ENCODE peak calls at places on chromosomes 3 and 15, in ten cellular contexts. N, Y, S, Z, H, Q, X, J, R and C are unnamed samples. For H3K36me3, the result is how much of the 10 kb centered on the place peaks cover.

GRCh38 chr3:23966308-23966707 is 21.2 kb downstream of the NR1D2 start:
- DNase-seq in X (no peak), N (no peak), R (no peak), Q (no peak), H (no peak), Z (no peak), S (peak), Y (no peak), J (no peak), C (no peak)

GRCh38 chr3:122961146-122961545 is 66.4 kb downstream of the SEMA5B start:
- DNase-seq in Q (no peak), H (peak), X (no peak), J (no peak), Z (no peak), R (no peak), N (no peak), Y (no peak), S (no peak), C (no peak)

GRCh38 chr3:172203522-172204258 is 164.3 kb downstream of the FNDC3B start:
- DNase-seq in Q (no peak), Z (no peak), S (no peak), R (peak), Y (peak), J (no peak), H (no peak), N (no peak), X (peak), C (peak)

GRCh38 chr3:13452490-13453335 is 27.4 kb upstream of the HDAC11 start:
- DNase-seq in Q (peak), S (peak), J (no peak), X (peak), Z (peak), N (peak), Y (peak), R (peak), H (peak), C (peak)

GRCh38 chr3:152961323-152961722 is 126.4 kb downstream of the P2RY1 start:
- DNase-seq in R (peak), J (no peak), S (peak), Q (no peak), Y (no peak), N (no peak), H (no peak), X (peak), Z (no peak), C (peak)

GRCh38 chr3:116188231-116188785 is 257.0 kb downstream of the LSAMP start:
- DNase-seq in N (no peak), H (no peak), J (no peak), R (no peak), Z (no peak), Q (no peak), X (no peak), S (no peak), Y (no peak), C (no peak)

GRCh38 chr3:56702487-56703315 is 19.6 kb upstream of the TASOR start:
- DNase-seq in S (peak), X (peak), Z (no peak), Y (peak), R (peak), H (peak), J (no peak), Q (no peak), N (peak), C (peak)

GRCh38 chr3:168865022-168865551 is 769.4 kb upstream of the GOLIM4 start:
- DNase-seq in Q (no peak), R (no peak), X (no peak), Y (peak), Z (no peak), N (peak), J (no peak), S (peak), H (no peak), C (no peak)

GRCh38 chr3:8645717-8646116 is 1.1 kb upstream of the SSUH2 start:
- DNase-seq in X (no peak), H (no peak), S (no peak), N (no peak), Q (no peak), Z (no peak), R (no peak), J (no peak), Y (no peak), C (no peak)

GRCh38 chr15:64892850-64893403 is 18.8 kb upstream of the ANKDD1A start:
- DNase-seq in Z (no peak), X (no peak), R (no peak), S (no peak), Y (no peak), N (no peak), H (no peak), J (no peak), Q (no peak), C (no peak)

GRCh38 chr3:149160754-149161289 is 31.4 kb downstream of the HPS3 start:
- DNase-seq in Y (no peak), H (no peak), R (no peak), X (no peak), Q (no peak), Z (no peak), J (no peak), S (no peak), N (no peak), C (no peak)

GRCh38 chr3:179853176-179853575 is 183.6 kb downstream of the PEX5L start:
- DNase-seq in X (no peak), Y (no peak), S (no peak), N (no peak), R (no peak), H (no peak), Q (peak), Z (peak), J (no peak), C (no peak)

GRCh38 chr15:71237456-71238188 is 122.4 kb downstream of the THSD4 start:
- DNase-seq in H (peak), N (peak), R (peak), X (no peak), J (no peak), Y (no peak), Q (peak), Z (peak), S (peak), C (no peak)

GRCh38 chr3:67605377-67605776 is 49.0 kb downstream of the SUCLG2 start:
- DNase-seq in J (no peak), Z (no peak), X (no peak), N (no peak), R (no peak), H (no peak), Y (no peak), Q (no peak), S (peak), C (no peak)

GRCh38 chr15:58080398-58080797 is 14.9 kb upstream of the ALDH1A2 start:
- DNase-seq in Z (no peak), X (no peak), N (no peak), H (no peak), Q (no peak), J (no peak), S (no peak), Y (no peak), R (no peak), C (no peak)

GRCh38 chr3:187400756-187401155 is 32.6 kb downstream of the RTP4 start:
- DNase-seq in N (no peak), X (no peak), J (no peak), H (no peak), Y (no peak), Z (no peak), Q (no peak), R (no peak), S (no peak), C (no peak)

GRCh38 chr3:30370681-30371271 is 235.6 kb upstream of the TGFBR2 start:
- DNase-seq in H (no peak), N (no peak), S (peak), X (no peak), Y (no peak), Q (no peak), R (peak), Z (no peak), J (no peak), C (no peak)

GRCh38 chr15:22892333-22892732 is 53.9 kb downstream of the NIPA2 start:
- DNase-seq in H (no peak), Y (no peak), R (no peak), X (no peak), Q (no peak), N (no peak), J (no peak), Z (no peak), S (no peak), C (no peak)

GRCh38 chr3:24674261-24674660 is 179.6 kb upstream of the THRB start:
- DNase-seq in J (no peak), Q (no peak), Z (no peak), H (no peak), R (no peak), S (no peak), X (no peak), N (peak), Y (no peak), C (no peak)

GRCh38 chr3:197356275-197356674 is 57.9 kb upstream of the DLG1 start:
- DNase-seq in N (no peak), X (no peak), S (no peak), H (peak), J (no peak), Y (no peak), R (no peak), Z (peak), Q (no peak), C (peak)

GRCh38 chr15:59741274-59741906 is 52.3 kb upstream of the BNIP2 start:
- DNase-seq in Q (no peak), Z (no peak), N (peak), J (no peak), H (no peak), Y (no peak), S (no peak), X (no peak), R (peak), C (peak)

GRCh38 chr3:102259636-102260035 is 175.2 kb upstream of the ZPLD1 start:
- DNase-seq in H (no peak), N (no peak), R (no peak), Z (no peak), Y (no peak), J (no peak), X (no peak), S (no peak), Q (no peak), C (no peak)

GRCh38 chr15:43771816-43772215 is 5.0 kb downstream of the ELL3 start:
- DNase-seq in Q (no peak), H (no peak), X (no peak), J (no peak), S (no peak), N (no peak), Y (no peak), Z (no peak), R (no peak), C (no peak)

GRCh38 chr3:126369490-126369889 is 12.3 kb upstream of the KLF15 start:
- DNase-seq in Z (no peak), N (no peak), H (no peak), Q (no peak), Y (no peak), J (peak), S (no peak), X (no peak), R (no peak), C (no peak)
- H3K36me3 ChIP-seq in Z (under half), N (under half), H (under half), Q (under half), Y (under half), J (under half), S (under half), X (under half), R (under half), C (under half)

GRCh38 chr3:37766220-37766605 is 95.5 kb upstream of the CTDSPL start:
- DNase-seq in H (no peak), Z (no peak), J (no peak), X (no peak), R (no peak), Y (no peak), Q (no peak), N (no peak), S (no peak), C (no peak)
- H3K4me3 ChIP-seq in H (no peak), Z (no peak), J (no peak), X (no peak), R (no peak), Y (no peak), Q (no peak), N (no peak), S (no peak), C (no peak)

GRCh38 chr3:66220066-66220465 is 735 bp upstream of the SLC25A26 start:
- DNase-seq in N (no peak), S (peak), J (no peak), R (no peak), Y (no peak), H (no peak), Q (no peak), Z (no peak), X (no peak), C (no peak)

GRCh38 chr3:66224220-66224619 is 3.4 kb downstream of the SLC25A26 start:
- DNase-seq in R (no peak), X (no peak), Z (no peak), S (no peak), Q (no peak), Y (no peak), H (no peak), J (no peak), N (no peak), C (no peak)

GRCh38 chr3:66215106-66215505 is 5.7 kb upstream of the SLC25A26 start:
- DNase-seq in N (no peak), Y (no peak), X (no peak), H (no peak), R (peak), Q (no peak), S (no peak), J (no peak), Z (no peak), C (no peak)

DNA sequence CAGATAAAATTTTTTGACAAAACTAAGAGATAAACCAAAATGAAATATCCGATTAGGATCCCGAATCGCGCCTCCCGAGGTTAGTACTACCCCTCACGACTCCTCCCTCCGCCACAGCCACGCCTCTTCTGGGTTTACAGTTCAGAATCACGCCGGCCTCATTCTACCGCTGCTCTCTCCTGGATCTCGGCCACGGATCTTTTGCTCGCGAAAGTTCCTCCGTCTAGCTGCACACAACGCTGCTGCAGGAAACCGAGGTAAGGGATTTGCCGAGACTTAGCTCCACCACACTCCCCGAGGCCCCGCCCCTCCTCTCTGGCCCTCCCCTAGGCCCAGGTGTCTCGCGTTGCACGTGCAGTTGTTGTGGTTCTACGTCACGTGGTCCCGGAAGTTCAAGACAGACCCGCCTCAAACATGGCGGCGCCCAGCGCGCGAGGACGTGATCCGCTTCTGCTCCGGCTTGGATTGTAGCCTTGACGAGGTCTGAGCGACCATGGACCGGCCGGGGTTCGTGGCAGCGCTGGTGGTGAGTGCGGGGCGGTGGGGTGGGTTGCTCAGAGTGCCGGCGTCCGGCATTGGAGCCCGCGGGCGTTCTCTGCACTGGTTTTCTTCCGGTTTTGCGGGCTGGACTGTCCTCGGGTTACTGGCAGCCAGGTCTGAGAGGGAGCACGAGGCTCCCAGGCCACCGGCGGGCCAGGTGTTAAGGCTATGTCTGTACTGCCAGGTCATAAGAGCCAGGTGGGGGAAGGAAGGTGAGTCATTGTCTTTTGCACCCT is at the start of gene SLC25A26:
- DNase-seq in Y (peak), Z (peak), X (peak), H (peak), R (peak), N (peak), S (peak), Q (peak), J (peak), C (peak)
- TF ChIP-seq POLR2A in Y (peak), Z (no peak), X (peak), H (peak), R (peak), N (peak), S (no peak), Q (no peak), J (peak), C (peak)

GRCh38 chr15:50501815-50502214 is 44.7 kb downstream of the USP50 start:
- DNase-seq in S (no peak), J (no peak), Z (no peak), R (no peak), N (no peak), X (no peak), H (no peak), Q (no peak), Y (no peak), C (no peak)
- H3K36me3 ChIP-seq in S (under half), J (under half), Z (half or more), R (under half), N (under half), X (under half), H (under half), Q (under half), Y (under half), C (under half)

GRCh38 chr15:88166330-88166993 is 90.1 kb downstream of the NTRK3 start:
- DNase-seq in Z (no peak), S (no peak), X (no peak), R (peak), Q (no peak), Y (no peak), H (no peak), J (no peak), N (peak), C (no peak)
- H3K4me3 ChIP-seq in Z (no peak), S (no peak), X (no peak), R (no peak), Q (no peak), Y (no peak), H (no peak), J (no peak), N (no peak), C (no peak)

GRCh38 chr3:50302095-50303037 is 1.0 kb downstream of the HYAL1 start:
- DNase-seq in Y (no peak), N (peak), J (no peak), Z (peak), S (no peak), H (no peak), R (no peak), Q (no peak), X (no peak), C (no peak)

GRCh38 chr3:50300681-50301254 is 1.6 kb upstream of the HYAL3 start:
- DNase-seq in J (no peak), Q (no peak), X (no peak), Y (no peak), N (no peak), S (no peak), Z (no peak), H (no peak), R (no peak), C (no peak)

GRCh38 chr3:50299929-50300680 is 900 bp upstream of the HYAL3 start:
- DNase-seq in X (no peak), J (peak), Z (peak), S (no peak), Q (peak), R (no peak), Y (no peak), H (no peak), N (peak), C (no peak)

GRCh38 chr3:50304601-50305000 is 1.2 kb upstream of the HYAL1 start:
- DNase-seq in J (no peak), Z (no peak), Q (no peak), Y (no peak), X (no peak), H (no peak), N (no peak), S (no peak), R (no peak), C (no peak)

GRCh38 chr3:50303038-50303815 is at the start of gene HYAL1:
- DNase-seq in N (peak), R (peak), S (no peak), Y (no peak), Z (peak), J (peak), Q (peak), X (peak), H (no peak), C (no peak)
- TF ChIP-seq POLR2A in N (no peak), R (peak), S (no peak), Y (peak), Z (peak), J (no peak), Q (no peak), X (peak), H (no peak), C (no peak)

DNA sequence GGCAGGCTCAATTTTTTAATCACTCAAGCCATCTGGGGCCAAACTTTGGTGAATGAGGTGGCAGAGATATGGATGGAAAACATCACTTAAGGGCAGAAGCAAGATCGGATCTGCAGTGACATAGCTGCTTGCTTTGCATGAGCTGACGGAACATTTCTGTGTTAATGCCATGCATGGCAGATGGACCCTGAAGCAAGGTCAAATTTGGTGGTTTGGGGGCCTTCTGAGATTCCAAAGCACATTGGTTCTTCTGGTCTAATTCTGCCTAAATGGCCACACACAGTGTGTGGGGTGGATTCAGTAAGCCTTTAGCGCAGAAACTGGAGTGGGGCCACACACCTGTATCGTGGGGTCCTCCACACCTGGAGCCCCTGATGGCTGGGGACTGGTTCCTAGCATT is 38.3 kb upstream of the BCL2L10 start:
- DNase-seq in Q (no peak), X (no peak), J (no peak), N (no peak), S (no peak), Y (no peak), H (no peak), Z (no peak), R (no peak), C (no peak)
- H3K36me3 ChIP-seq in Q (under half), X (under half), J (under half), N (under half), S (under half), Y (under half), H (under half), Z (under half), R (under half), C (under half)

GRCh38 chr3:52870471-52870870 is 26.9 kb downstream of the STIMATE start:
- DNase-seq in N (no peak), Q (no peak), J (no peak), S (no peak), H (no peak), Y (no peak), R (no peak), X (no peak), Z (no peak), C (no peak)
- H3K4me3 ChIP-seq in N (no peak), Q (no peak), J (no peak), S (no peak), H (no peak), Y (no peak), R (no peak), X (no peak), Z (no peak), C (no peak)